ENCODE peak calls at places on chromosomes 7 and 10, in six cellular contexts. One of them, this sample, is unnamed.

GRCh38 chr7:151990567-151990966 is 34.3 kb downstream of the GALNTL5 start:
- DNase-seq in OCI-LY7: no peak
- DNase-seq in activated gamma-delta T cell treated with anti-CD3 and anti-CD28 coated beads, Interleukin-2, amount 50 U/mL, for 16 hours: no peak
- DNase-seq in neural progenitor cell: no peak
- DNase-seq in GF-D8: no peak
- DNase-seq in renal cortical epithelial cell: peak; percentile 3
- DNase-seq in this sample: no peak

GRCh38 chr10:81730901-81731300 is 144.1 kb upstream of the NRG3 start:
- DNase-seq in OCI-LY7: no peak
- DNase-seq in activated gamma-delta T cell treated with anti-CD3 and anti-CD28 coated beads, Interleukin-2, amount 50 U/mL, for 16 hours: no peak
- DNase-seq in neural progenitor cell: no peak
- DNase-seq in GF-D8: no peak
- DNase-seq in renal cortical epithelial cell: peak; percentile 87
- DNase-seq in this sample: no peak

GRCh38 chr7:104572554-104572953 is 244.2 kb downstream of the LHFPL3 start:
- DNase-seq in OCI-LY7: no peak
- DNase-seq in activated gamma-delta T cell treated with anti-CD3 and anti-CD28 coated beads, Interleukin-2, amount 50 U/mL, for 16 hours: no peak
- DNase-seq in neural progenitor cell: no peak
- DNase-seq in GF-D8: no peak
- DNase-seq in renal cortical epithelial cell: no peak
- DNase-seq in this sample: no peak

GRCh38 chr7:111090834-111091233 is at the start of gene LRRN3:
- DNase-seq in OCI-LY7: no peak
- DNase-seq in activated gamma-delta T cell treated with anti-CD3 and anti-CD28 coated beads, Interleukin-2, amount 50 U/mL, for 16 hours: no peak
- DNase-seq in neural progenitor cell: peak; percentile 25
- DNase-seq in GF-D8: no peak
- DNase-seq in renal cortical epithelial cell: peak; percentile 69
- DNase-seq in this sample: no peak

GRCh38 chr10:72223743-72224101 is 7.6 kb upstream of the ASCC1 start:
- DNase-seq in OCI-LY7: no peak
- DNase-seq in activated gamma-delta T cell treated with anti-CD3 and anti-CD28 coated beads, Interleukin-2, amount 50 U/mL, for 16 hours: no peak
- DNase-seq in neural progenitor cell: no peak
- DNase-seq in GF-D8: no peak
- DNase-seq in renal cortical epithelial cell: no peak
- DNase-seq in this sample: no peak

GRCh38 chr10:1159131-1160061 is 103.2 kb downstream of the WDR37 start:
- DNase-seq in OCI-LY7: no peak
- DNase-seq in activated gamma-delta T cell treated with anti-CD3 and anti-CD28 coated beads, Interleukin-2, amount 50 U/mL, for 16 hours: no peak
- DNase-seq in neural progenitor cell: no peak
- DNase-seq in GF-D8: no peak
- DNase-seq in renal cortical epithelial cell: no peak
- DNase-seq in this sample: peak; percentile 67

GRCh38 chr7:82209200-82209599 is 234.4 kb downstream of the CACNA2D1 start:
- DNase-seq in OCI-LY7: no peak
- DNase-seq in activated gamma-delta T cell treated with anti-CD3 and anti-CD28 coated beads, Interleukin-2, amount 50 U/mL, for 16 hours: no peak
- DNase-seq in neural progenitor cell: no peak
- DNase-seq in GF-D8: no peak
- DNase-seq in renal cortical epithelial cell: no peak
- DNase-seq in this sample: no peak

GRCh38 chr10:44417761-44418160 is 32.9 kb upstream of the CXCL12 start:
- DNase-seq in OCI-LY7: no peak
- DNase-seq in activated gamma-delta T cell treated with anti-CD3 and anti-CD28 coated beads, Interleukin-2, amount 50 U/mL, for 16 hours: no peak
- DNase-seq in neural progenitor cell: no peak
- DNase-seq in GF-D8: no peak
- DNase-seq in renal cortical epithelial cell: no peak
- DNase-seq in this sample: no peak

GRCh38 chr10:8044331-8044907 is 10.1 kb upstream of the GATA3 start:
- DNase-seq in OCI-LY7: no peak
- DNase-seq in activated gamma-delta T cell treated with anti-CD3 and anti-CD28 coated beads, Interleukin-2, amount 50 U/mL, for 16 hours: no peak
- DNase-seq in neural progenitor cell: peak; percentile 10
- DNase-seq in GF-D8: no peak
- DNase-seq in renal cortical epithelial cell: no peak
- DNase-seq in this sample: no peak

GRCh38 chr7:98872328-98872924 is 2.6 kb upstream of the TMEM130 start:
- DNase-seq in OCI-LY7: peak; percentile 77
- DNase-seq in activated gamma-delta T cell treated with anti-CD3 and anti-CD28 coated beads, Interleukin-2, amount 50 U/mL, for 16 hours: no peak
- DNase-seq in neural progenitor cell: peak; percentile 67
- DNase-seq in GF-D8: no peak
- DNase-seq in renal cortical epithelial cell: no peak
- DNase-seq in this sample: no peak

GRCh38 chr7:116434820-116435341 is 64.7 kb upstream of the CAV2 start:
- DNase-seq in OCI-LY7: no peak
- DNase-seq in activated gamma-delta T cell treated with anti-CD3 and anti-CD28 coated beads, Interleukin-2, amount 50 U/mL, for 16 hours: no peak
- DNase-seq in neural progenitor cell: no peak
- DNase-seq in GF-D8: no peak
- DNase-seq in renal cortical epithelial cell: peak; percentile 72
- DNase-seq in this sample: no peak

This sample was measured in type B pancreatic cell.